ENCODE peak calls at places on chromosomes 4 and X, in nine cellular contexts. W, Q, X, A, U, C, L, G and J are unnamed samples.

GRCh38 chrX:3748052-3748559 is 34.7 kb upstream of the PRKX start:
- DNase-seq in L (no peak), U (no peak), X (no peak), C (no peak), Q (no peak), G (no peak), A (no peak), W (no peak), J (no peak)

GRCh38 chr4:100462206-100462605 is 55.6 kb downstream of the EMCN start:
- DNase-seq in Q (no peak), X (no peak), C (no peak), U (no peak), W (peak; percentile 3), G (no peak), L (no peak), A (no peak), J (no peak)

GRCh38 chrX:3184176-3184930 is 143.1 kb downstream of the ARSF start:
- DNase-seq in X (no peak), U (no peak), Q (no peak), C (no peak), L (peak; percentile 88), A (peak; percentile 1), G (no peak), W (peak; percentile 92), J (no peak)

GRCh38 chr4:134610172-134610571 is 408.6 kb upstream of the PABPC4L start:
- DNase-seq in W (no peak), X (no peak), G (no peak), A (no peak), Q (no peak), L (no peak), U (no peak), C (no peak), J (no peak)

GRCh38 chr4:8846046-8846720 is 25.5 kb downstream of the HMX1 start:
- DNase-seq in C (no peak), X (no peak), G (no peak), L (no peak), A (no peak), U (no peak), W (no peak), Q (peak; percentile 6), J (no peak)

GRCh38 chrX:19670321-19670750 is 155.0 kb upstream of the MAP3K15 start:
- DNase-seq in A (peak; percentile 32), X (peak; percentile 80), U (no peak), G (no peak), Q (no peak), W (peak; percentile 86), L (peak; percentile 30), C (no peak), J (no peak)

GRCh38 chr4:40055873-40056721 is 553 bp upstream of the N4BP2 start:
- DNase-seq in C (peak; percentile 63), X (peak; percentile 88), W (peak; percentile 93), A (peak; percentile 70), U (peak; percentile 58), G (peak; percentile 32), Q (peak; percentile 86), L (peak; percentile 64), J (peak; percentile 95)

GRCh38 chr4:79576480-79576803 is 168.4 kb upstream of the GK2 start:
- DNase-seq in A (peak; percentile 30), W (peak; percentile 57), U (no peak), L (no peak), G (no peak), C (peak; percentile 9), X (no peak), Q (peak; percentile 48), J (no peak)

GRCh38 chr4:80492761-80493160 is 157.2 kb downstream of the CFAP299 start:
- DNase-seq in G (peak; percentile 56), W (no peak), L (no peak), A (peak; percentile 62), C (no peak), Q (no peak), X (no peak), U (no peak), J (no peak)

GRCh38 chr4:77043507-77044131 is 32.2 kb downstream of the CCNI start:
- DNase-seq in A (no peak), W (peak; percentile 70), Q (no peak), U (no peak), G (no peak), X (no peak), L (no peak), C (no peak), J (no peak)

GRCh38 chr4:1472148-1472797 is 66.0 kb upstream of the NKX1-1 start:
- DNase-seq in X (peak; percentile 71), U (no peak), Q (peak; percentile 28), L (no peak), C (no peak), G (no peak), A (no peak), W (no peak), J (no peak)

GRCh38 chr4:68366600-68366999 is 16.7 kb upstream of the YTHDC1 start:
- DNase-seq in X (no peak), Q (no peak), C (no peak), W (no peak), L (no peak), U (no peak), A (no peak), G (no peak), J (no peak)

GRCh38 chrX:18286322-18286831 is 65.7 kb upstream of the BEND2 start:
- DNase-seq in X (no peak), A (no peak), G (no peak), W (no peak), C (no peak), U (no peak), L (no peak), Q (no peak), J (no peak)

GRCh38 chr4:40189997-40190396 is 6.8 kb upstream of the RHOH start:
- DNase-seq in C (no peak), W (peak; percentile 65), Q (no peak), L (no peak), A (peak; percentile 65), X (peak; percentile 50), U (no peak), G (no peak), J (no peak)

GRCh38 chrX:274904-275475 is 6.2 kb upstream of the PLCXD1 start:
- DNase-seq in A (peak; percentile 58), C (peak; percentile 41), G (no peak), W (no peak), U (no peak), X (peak; percentile 45), Q (no peak), L (no peak), J (no peak)

DNA sequence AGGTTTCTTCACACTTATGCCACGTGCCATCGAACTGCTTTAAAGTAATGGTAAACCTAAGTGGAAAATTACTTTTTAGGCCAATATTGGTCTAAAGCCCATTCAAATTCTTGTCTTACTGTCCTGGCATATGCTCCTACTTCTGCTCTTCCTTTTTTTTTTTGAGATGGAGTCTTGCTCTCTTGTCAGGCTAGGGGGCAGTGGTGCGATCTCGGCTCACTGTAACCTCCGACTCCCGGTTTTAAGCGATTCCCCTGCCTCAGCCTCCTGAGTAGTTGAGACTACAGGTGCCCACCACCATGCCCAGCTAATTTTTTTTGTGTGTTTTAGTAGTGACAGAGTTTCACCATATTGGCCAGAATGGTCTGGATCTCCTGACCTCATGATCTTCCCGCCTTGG is 129.0 kb upstream of the TECRL start:
- DNase-seq in L (no peak), W (no peak), G (no peak), X (no peak), A (no peak), U (no peak), C (no peak), Q (no peak), J (no peak)
- TF ChIP-seq CTCF in L (no peak), W (no peak), G (no peak), X (no peak), A (no peak), U (no peak), C (peak; percentile 39), Q (peak; percentile 52), J (no peak)

DNA sequence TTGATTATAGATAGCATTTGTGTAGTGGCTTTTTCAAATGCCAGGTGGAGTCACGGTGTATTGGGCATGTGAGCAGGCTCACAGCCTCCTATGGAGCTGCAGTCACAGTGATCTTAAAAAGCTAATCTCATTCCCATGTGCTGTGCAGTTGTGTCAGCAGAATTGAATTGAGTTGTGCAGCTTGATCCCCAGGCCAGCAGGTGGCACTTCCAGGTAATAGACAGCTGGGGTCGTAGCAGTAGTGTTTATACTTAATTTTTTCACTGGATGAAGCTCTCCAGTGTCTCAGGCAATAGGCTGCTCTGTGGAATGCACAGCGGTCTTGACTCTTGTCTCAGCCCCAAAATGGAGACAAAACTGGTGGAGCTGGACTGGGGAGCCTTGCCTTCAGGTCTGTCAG is 1028.1 kb downstream of the SH3BGRL start:
- DNase-seq in A (no peak), L (no peak), C (no peak), Q (no peak), W (no peak), G (no peak), U (no peak), X (no peak), J (no peak)
- TF ChIP-seq CTCF in A (no peak), L (no peak), C (peak; percentile 22), Q (no peak), W (no peak), G (no peak), U (no peak), X (no peak), J (no peak)

GRCh38 chr4:145887241-145887964 is 51.2 kb downstream of the ZNF827 start:
- DNase-seq in U (no peak), C (no peak), W (peak; percentile 81), X (no peak), Q (no peak), G (no peak), A (no peak), L (peak; percentile 49), J (no peak)
- TF ChIP-seq CTCF in U (no peak), C (no peak), W (peak; percentile 17), X (peak; percentile 42), Q (no peak), G (no peak), A (no peak), L (peak; percentile 3), J (peak; percentile 5)

GRCh38 chr4:26993541-26993940 is 132.9 kb downstream of the STIM2 start:
- DNase-seq in X (no peak), W (peak; percentile 63), G (no peak), A (no peak), Q (no peak), U (no peak), C (no peak), L (no peak), J (no peak)

GRCh38 chr4:26992657-26993361 is 132.2 kb downstream of the STIM2 start:
- DNase-seq in L (peak; percentile 46), W (peak; percentile 65), Q (no peak), G (no peak), C (no peak), U (peak; percentile 74), A (no peak), X (no peak), J (no peak)

GRCh38 chr4:26987191-26987590 is 126.5 kb downstream of the STIM2 start:
- DNase-seq in C (no peak), Q (no peak), G (no peak), W (no peak), A (no peak), L (no peak), X (no peak), U (no peak), J (no peak)

GRCh38 chr4:26993967-26994366 is 133.3 kb downstream of the STIM2 start:
- DNase-seq in A (no peak), L (no peak), G (no peak), C (no peak), X (no peak), U (no peak), W (no peak), Q (no peak), J (no peak)

DNA sequence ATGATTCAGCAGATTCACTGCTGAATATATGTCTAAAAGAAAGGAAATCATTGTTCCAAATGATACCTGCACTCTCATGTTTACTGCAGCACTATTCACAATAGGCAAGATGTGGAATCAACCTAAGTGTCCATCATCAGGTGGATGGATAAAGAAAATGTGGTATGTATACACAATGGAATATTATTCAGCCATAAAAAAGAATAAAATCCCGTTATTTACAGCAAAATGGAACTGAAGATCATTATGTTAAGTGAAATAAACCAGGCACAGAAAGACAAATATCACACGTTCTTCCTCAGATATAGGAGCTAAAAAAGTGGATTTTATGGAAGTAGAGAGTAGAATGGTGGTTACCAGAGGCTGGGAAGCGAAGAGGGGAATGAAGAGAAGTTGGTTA is 130.4 kb downstream of the STIM2 start:
- DNase-seq in C (no peak), X (no peak), W (no peak), Q (no peak), U (no peak), A (no peak), G (no peak), L (no peak), J (no peak)
- TF ChIP-seq CTCF in C (no peak), X (no peak), W (no peak), Q (no peak), U (no peak), A (no peak), G (no peak), L (no peak), J (no peak)